ENCODE peak calls at places on chromosomes 11 and 22, in six cellular contexts. K is fibroblast of mammary gland, Y is HepG2, P is epithelial cell of esophagus, I is astrocyte, U is transverse colon. V is an unnamed sample.

GRCh38 chr11:119248750-119249670 is 42.9 kb downstream of the CBL start:
- DNase-seq in K (no peak), Y (no peak), P (no peak), I (no peak), U (no peak), V (no peak)

GRCh38 chr22:17896552-17896951 is 122.3 kb upstream of the BID start:
- DNase-seq in K (no peak), Y (no peak), P (no peak), I (no peak), U (no peak), V (no peak)

GRCh38 chr22:25146311-25146710 is 53.3 kb upstream of the CRYBB3 start:
- DNase-seq in K (no peak), Y (no peak), P (no peak), I (no peak), U (no peak), V (no peak)

GRCh38 chr22:25008666-25009065 is 56.1 kb downstream of the KIAA1671 start:
- DNase-seq in K (no peak), Y (no peak), P (peak; percentile 51), I (no peak), U (no peak), V (no peak)

GRCh38 chr11:62755086-62755615 is 1.2 kb upstream of the ZBTB3 start:
- DNase-seq in K (no peak), Y (peak; percentile 37), P (no peak), I (no peak), U (no peak), V (no peak)

GRCh38 chr11:64120951-64121569 is 44.9 kb downstream of the MACROD1 start:
- DNase-seq in K (no peak), Y (no peak), P (peak; percentile 94), I (peak; percentile 25), U (no peak), V (no peak)

GRCh38 chr11:20125927-20126326 is 34.3 kb downstream of the DBX1 start:
- DNase-seq in K (peak; percentile 62), Y (no peak), P (peak; percentile 67), I (peak; percentile 83), U (no peak), V (no peak)

GRCh38 chr11:45313211-45313865 is 27.2 kb upstream of the SYT13 start:
- DNase-seq in K (no peak), Y (no peak), P (no peak), I (no peak), U (no peak), V (no peak)

GRCh38 chr11:87463486-87464102 is 425.9 kb downstream of the TMEM135 start:
- DNase-seq in K (peak; percentile 17), Y (peak; percentile 38), P (peak; percentile 80), I (no peak), U (no peak), V (peak; percentile 19)

GRCh38 chr11:119284344-119285157 is 32.4 kb downstream of the MCAM start:
- DNase-seq in K (peak; percentile 51), Y (peak; percentile 34), P (peak; percentile 63), I (peak; percentile 22), U (no peak), V (peak; percentile 68)

GRCh38 chr11:57499983-57500461 is 15.5 kb downstream of the SLC43A1 start:
- DNase-seq in K (no peak), Y (no peak), P (no peak), I (no peak), U (no peak), V (no peak)

GRCh38 chr11:74932797-74933196 is 16.1 kb downstream of the XRRA1 start:
- DNase-seq in K (peak; percentile 85), Y (no peak), P (peak; percentile 88), I (peak; percentile 87), U (no peak), V (no peak)

GRCh38 chr11:32316846-32317525 is 118.4 kb downstream of the WT1 start:
- DNase-seq in K (no peak), Y (no peak), P (no peak), I (peak; percentile 34), U (no peak), V (no peak)

GRCh38 chr11:4027746-4028145 is 66.9 kb upstream of the RRM1 start:
- DNase-seq in K (no peak), Y (no peak), P (no peak), I (no peak), U (no peak), V (no peak)

GRCh38 chr11:73268671-73269271 is 3.4 kb upstream of the P2RY6 start:
- DNase-seq in K (no peak), Y (no peak), P (no peak), I (no peak), U (no peak), V (no peak)

GRCh38 chr22:43338766-43339345 is 4.3 kb downstream of the SCUBE1 start:
- DNase-seq in K (no peak), Y (no peak), P (no peak), I (no peak), U (no peak), V (no peak)

GRCh38 chr11:73446766-73447165 is 70.6 kb downstream of the RELT start:
- DNase-seq in K (no peak), Y (no peak), P (no peak), I (no peak), U (no peak), V (no peak)

GRCh38 chr11:134678744-134679143 is 266.7 kb upstream of the B3GAT1 start:
- DNase-seq in K (no peak), Y (no peak), P (no peak), I (no peak), U (no peak), V (no peak)

GRCh38 chr22:45200862-45201511 is 37.3 kb downstream of the NUP50 start:
- DNase-seq in K (peak; percentile 58), Y (no peak), P (peak; percentile 64), I (peak; percentile 93), U (no peak), V (no peak)

GRCh38 chr22:43128928-43129424 is 14.2 kb downstream of the MCAT start:
- DNase-seq in K (no peak), Y (no peak), P (no peak), I (no peak), U (peak; percentile 77), V (peak; percentile 63)

GRCh38 chr11:124586247-124586860 is 16.6 kb downstream of the OR8A1 start:
- DNase-seq in K (peak; percentile 67), Y (peak; percentile 33), P (peak; percentile 64), I (peak; percentile 16), U (peak; percentile 44), V (peak; percentile 55)

GRCh38 chr11:36304349-36304748 is 8.3 kb downstream of the PRR5L start:
- DNase-seq in K (no peak), Y (no peak), P (peak; percentile 69), I (no peak), U (no peak), V (no peak)

GRCh38 chr22:42289671-42290269 is 19.3 kb upstream of the TCF20 start:
- DNase-seq in K (no peak), Y (no peak), P (no peak), I (peak; percentile 20), U (no peak), V (no peak)

GRCh38 chr11:46210133-46210636 is 67.3 kb upstream of the CREB3L1 start:
- DNase-seq in K (peak; percentile 87), Y (peak; percentile 27), P (peak; percentile 76), I (peak; percentile 52), U (no peak), V (no peak)

GRCh38 chr22:17116931-17117330 is 4.2 kb downstream of the TMEM121B start:
- DNase-seq in K (no peak), Y (no peak), P (no peak), I (no peak), U (no peak), V (no peak)

DNA sequence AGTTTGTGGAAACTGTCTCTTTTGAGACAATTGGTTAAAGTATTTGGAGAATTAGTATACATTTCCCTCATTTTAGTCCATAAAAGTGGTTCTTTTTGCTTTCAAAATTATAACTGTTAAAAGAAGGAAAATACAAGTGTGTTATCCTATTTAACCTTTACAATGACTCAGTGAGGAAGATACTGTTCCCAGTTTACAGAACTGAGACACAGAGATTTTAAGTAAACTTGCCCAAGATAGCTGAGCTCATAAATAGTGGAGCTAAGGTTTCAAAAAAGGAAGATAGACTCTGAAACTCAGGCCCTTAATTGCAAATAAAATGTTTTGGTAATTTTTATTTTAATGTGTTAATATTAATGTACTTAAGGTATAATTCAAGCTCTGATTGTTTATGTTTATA is 58.9 kb downstream of the DKK3 start:
- DNase-seq in K (no peak), Y (no peak), P (no peak), I (no peak), U (no peak), V (no peak)
- H3K4me3 ChIP-seq in K (no peak overlapping the region), Y (no peak overlapping the region), P (no peak overlapping the region), I (no peak overlapping the region), U (no peak overlapping the region), V (no peak overlapping the region)

GRCh38 chr11:2741006-2741376 is 41.2 kb upstream of the KCNQ1OT1 start:
- DNase-seq in K (no peak), Y (no peak), P (no peak), I (no peak), U (no peak), V (no peak)
- H3K4me3 ChIP-seq in K (no peak overlapping the region), Y (peak overlapping the region; percentile 40), P (no peak overlapping the region), I (no peak overlapping the region), U (no peak overlapping the region), V (no peak overlapping the region)

DNA sequence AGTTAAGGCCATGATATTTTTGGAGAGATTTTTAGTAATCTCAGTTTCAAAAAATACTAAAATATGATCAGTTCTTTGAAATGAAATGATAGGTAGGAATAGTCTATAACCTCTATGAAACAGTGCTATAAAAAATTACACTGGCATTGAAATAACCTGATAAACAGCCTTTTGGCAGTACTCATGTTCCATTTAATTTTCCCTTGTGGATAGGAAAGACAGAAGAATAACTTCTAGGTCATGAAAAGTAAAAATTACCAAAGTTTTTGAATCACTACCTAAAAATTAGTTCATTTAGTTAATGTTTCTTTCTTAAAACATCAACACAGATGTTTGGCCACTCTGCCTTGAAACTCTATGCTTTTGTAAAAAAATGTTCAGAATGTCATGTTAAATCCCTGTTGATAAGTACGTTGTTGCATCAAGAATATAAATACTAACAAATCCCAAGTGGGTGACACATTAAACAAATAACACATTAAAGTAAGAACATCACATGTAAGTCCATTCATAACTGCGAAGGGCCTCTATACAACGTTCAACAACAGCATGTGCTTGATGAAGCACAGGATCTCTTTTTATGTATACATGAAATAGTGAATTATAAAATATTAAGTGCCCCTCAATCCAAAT is 290.2 kb downstream of the SWAP70 start:
- DNase-seq in K (peak; percentile 87), Y (no peak), P (no peak), I (no peak), U (no peak), V (no peak)
- H3K4me3 ChIP-seq in K (no peak overlapping the region), Y (no peak overlapping the region), P (no peak overlapping the region), I (no peak overlapping the region), U (no peak overlapping the region), V (no peak overlapping the region)

DNA sequence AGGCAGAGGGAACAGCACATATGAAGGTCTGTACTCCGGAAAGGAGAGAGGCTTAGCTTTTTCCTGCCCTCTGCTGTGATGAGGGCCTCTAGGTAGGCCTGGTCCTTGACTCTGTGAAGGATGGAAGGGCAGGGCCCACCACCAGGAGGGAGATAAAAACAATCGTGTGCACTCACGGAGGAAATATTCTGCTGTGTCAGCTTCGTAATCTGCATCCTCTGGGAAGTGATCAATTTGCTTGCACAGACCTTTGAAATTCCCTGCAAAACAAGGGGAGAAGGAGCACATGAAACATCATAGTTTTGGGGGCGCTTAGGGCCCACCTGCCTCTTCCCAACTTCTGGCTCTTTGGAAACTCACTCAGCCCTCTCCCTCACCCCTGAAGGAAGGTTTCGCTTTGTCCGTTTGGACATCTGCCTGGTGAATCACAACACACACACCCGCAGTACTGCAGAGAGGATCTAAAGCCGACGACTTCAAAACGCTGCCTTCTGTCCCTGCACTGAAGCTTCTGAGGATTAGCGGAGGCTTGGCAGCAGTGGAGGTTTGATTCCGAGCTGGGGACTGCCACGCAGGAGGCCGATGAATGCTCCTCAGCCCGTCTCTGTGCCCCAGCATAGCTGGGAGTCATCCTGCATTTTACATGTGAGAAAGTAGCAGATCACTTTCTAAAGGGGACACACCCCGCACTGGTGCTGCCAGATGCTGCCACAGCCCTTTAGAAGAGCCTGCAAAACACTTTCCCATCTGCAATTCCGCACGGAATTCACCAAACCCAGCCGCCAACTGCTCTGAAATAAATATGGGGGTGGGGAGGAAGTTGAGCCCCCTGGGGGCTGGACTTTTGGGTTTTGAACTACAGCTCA is 58.6 kb upstream of the EIF3D start:
- DNase-seq in K (peak; percentile 71), Y (no peak), P (peak; percentile 11), I (peak; percentile 53), U (no peak), V (no peak)
- H3K4me3 ChIP-seq in K (peak overlapping the region; percentile 8), Y (no peak overlapping the region), P (no peak overlapping the region), I (peak overlapping the region; percentile 14), U (no peak overlapping the region), V (no peak overlapping the region)